ENCODE peak calls at places on chromosomes 2 and 18, in four cellular contexts. K, V, O and X are unnamed samples.

GRCh38 chr2:127146820-127147502 is 40.0 kb upstream of the BIN1 start:
- DNase-seq in V (no peak), O (peak; percentile 44), K (no peak), X (peak; percentile 95)

GRCh38 chr2:162243305-162243693 is at the start of gene FAP:
- DNase-seq in K (peak; percentile 22), V (no peak), O (peak; percentile 95), X (no peak)

GRCh38 chr2:240462073-240462703 is 26.7 kb downstream of the GPC1 start:
- DNase-seq in O (no peak), K (peak; percentile 5), V (peak; percentile 6), X (peak; percentile 1)

GRCh38 chr2:179486969-179487752 is 222.5 kb upstream of the SESTD1 start:
- DNase-seq in V (no peak), O (no peak), K (no peak), X (no peak)

GRCh38 chr2:48170281-48170680 is 264.0 kb upstream of the FBXO11 start:
- DNase-seq in O (peak; percentile 69), K (no peak), V (no peak), X (no peak)

GRCh38 chr2:220533485-220533884 is 906.1 kb downstream of the SLC4A3 start:
- DNase-seq in V (no peak), O (peak; percentile 57), K (no peak), X (no peak)

GRCh38 chr18:10170375-10170774 is 256.6 kb downstream of the VAPA start:
- DNase-seq in O (no peak), V (no peak), K (no peak), X (no peak)

GRCh38 chr18:51153659-51154371 is 43.7 kb downstream of the MEX3C start:
- DNase-seq in O (no peak), K (no peak), V (no peak), X (no peak)

GRCh38 chr2:215420471-215420935 is 15.4 kb downstream of the FN1 start:
- DNase-seq in O (no peak), V (no peak), K (no peak), X (no peak)

DNA sequence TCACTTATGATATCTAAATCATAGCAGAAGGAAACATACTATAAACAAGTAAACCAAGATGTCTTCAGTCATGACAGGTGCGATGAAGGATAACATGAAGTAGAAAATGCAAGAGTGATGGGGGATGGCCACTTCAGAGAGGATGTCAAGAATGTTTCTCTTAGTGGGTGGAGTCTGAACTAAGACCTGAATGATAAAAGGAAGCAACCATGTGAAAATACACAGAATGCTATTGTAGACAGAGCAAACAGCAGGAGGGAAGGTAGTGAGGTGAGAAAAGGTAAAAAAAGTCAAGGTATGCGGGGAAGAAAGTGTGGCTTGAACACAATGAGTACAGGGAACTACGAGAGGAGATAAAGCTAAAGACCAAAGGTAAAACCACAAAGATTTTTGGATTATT is 341.6 kb downstream of the FBXO15 start:
- DNase-seq in K (no peak), O (no peak), V (no peak), X (no peak)
- H3K27ac ChIP-seq in K (no peak overlapping the region), O (no peak overlapping the region), V (no peak overlapping the region), X (no peak overlapping the region)

GRCh38 chr18:60826346-60826745 is 453.8 kb upstream of the MC4R start:
- DNase-seq in K (no peak), V (no peak), O (no peak), X (no peak)
- TF ChIP-seq CTCF in K (no peak), V (no peak), O (no peak), X (no peak)

DNA sequence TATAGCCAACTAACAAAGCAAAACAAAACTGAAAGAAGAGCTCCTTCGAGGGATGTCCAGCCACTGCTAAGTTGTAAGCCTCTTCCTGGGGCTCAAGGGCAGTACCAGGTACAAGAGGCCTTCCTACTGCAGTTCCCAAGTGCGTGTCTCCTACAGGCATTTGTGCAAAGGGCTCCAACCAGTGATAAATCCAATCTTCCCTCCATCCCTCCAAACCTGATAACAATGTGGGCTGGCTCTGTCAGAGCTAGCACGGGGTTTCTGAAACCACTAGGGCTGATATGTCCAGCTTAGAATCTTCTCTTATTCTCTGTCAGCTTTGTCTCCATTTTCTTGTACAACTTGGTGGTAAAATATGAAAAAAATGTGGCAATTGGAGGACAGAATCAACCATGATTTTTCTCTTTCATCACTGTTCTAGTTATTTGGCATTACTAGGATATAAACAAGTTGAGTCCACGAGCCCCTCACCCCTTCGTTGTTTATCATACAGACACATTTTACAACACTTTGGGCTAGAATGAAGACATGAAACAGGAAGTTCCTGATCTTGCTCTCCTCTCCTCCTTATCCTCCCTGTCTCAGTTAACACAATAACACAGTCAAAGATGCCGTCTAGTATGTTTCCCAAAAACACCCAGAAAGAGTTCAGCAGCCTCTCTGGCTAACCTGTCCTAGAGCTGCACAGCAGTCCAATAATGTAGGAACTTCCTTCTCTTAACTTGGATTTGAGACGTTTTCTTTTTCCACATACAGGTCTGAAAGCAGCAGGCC is 35.4 kb upstream of the WIPF1 start:
- DNase-seq in V (no peak), O (no peak), K (no peak), X (no peak)
- TF ChIP-seq POLR2A in V (no peak), O (no peak), K (no peak), X (no peak)

DNA sequence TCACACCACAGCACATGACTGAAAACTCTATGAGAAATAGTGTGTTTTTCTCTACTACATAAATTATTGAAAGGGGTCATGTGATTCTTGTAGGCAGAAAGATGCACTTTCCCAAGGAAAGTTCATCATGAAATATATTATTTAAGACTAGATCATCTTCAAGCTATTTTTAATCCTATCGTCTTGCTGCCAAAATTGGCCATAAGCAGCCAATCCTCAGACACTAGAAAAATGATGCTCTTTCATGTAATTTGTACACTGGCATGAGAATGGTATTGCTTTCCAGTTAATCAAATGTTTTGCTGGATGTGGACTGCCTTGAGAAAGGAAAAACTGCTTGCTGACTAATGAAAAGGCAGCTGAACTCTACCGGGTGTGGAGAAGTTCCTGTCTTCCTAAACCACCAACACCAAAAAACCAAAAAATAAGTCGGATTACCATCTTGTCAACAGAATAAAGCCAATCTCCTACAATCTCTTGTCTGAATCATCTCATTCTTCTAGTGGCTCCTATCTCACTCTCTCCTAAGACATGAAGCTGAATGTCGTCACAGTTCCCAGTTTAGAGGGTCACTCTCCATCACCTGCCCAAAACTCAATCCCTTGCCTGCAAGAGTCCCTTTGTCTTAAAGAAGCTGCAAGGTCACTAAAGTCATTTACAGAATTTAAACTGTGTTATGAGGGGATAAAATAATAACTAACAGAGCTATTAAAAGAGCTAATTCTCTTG is 5.3 kb downstream of the BCL2 start:
- DNase-seq in V (no peak), K (no peak), O (no peak), X (no peak)
- H3K27ac ChIP-seq in V (no peak overlapping the region), K (no peak overlapping the region), O (no peak overlapping the region), X (no peak overlapping the region)

DNA sequence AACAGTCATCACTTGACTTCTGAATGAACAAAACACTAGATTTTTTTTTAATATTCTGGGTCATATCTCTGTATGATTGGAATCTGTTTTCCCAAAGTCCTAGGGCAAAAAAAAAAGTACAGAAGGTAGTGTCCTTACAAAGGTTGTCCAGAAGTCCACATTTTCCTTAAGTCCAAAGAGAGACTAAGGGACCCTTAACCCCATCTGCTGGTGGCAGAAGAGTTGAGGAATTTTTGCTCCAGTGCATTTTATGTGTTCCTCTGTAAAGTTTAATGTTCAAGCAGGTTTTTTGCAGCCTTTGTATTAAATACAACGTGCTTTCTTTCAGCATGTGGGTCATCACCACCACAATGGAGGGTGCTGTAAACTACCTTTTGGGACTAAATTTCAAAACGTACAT is 215.9 kb downstream of the SP3 start:
- DNase-seq in O (peak; percentile 54), K (no peak), V (no peak), X (no peak)
- TF ChIP-seq CTCF in O (peak; percentile 49), K (no peak), V (no peak), X (no peak)

GRCh38 chr2:12170151-12170550 is 423.7 kb downstream of the LPIN1 start:
- DNase-seq in V (no peak), K (no peak), O (peak; percentile 38), X (no peak)

GRCh38 chr2:12167525-12168317 is 421.3 kb downstream of the LPIN1 start:
- DNase-seq in V (no peak), O (no peak), K (no peak), X (no peak)

GRCh38 chr2:12168354-12169059 is 422.1 kb downstream of the LPIN1 start:
- DNase-seq in O (no peak), K (no peak), V (no peak), X (no peak)

GRCh38 chr2:12169060-12169406 is 422.6 kb downstream of the LPIN1 start:
- DNase-seq in O (peak; percentile 82), V (peak; percentile 61), K (peak; percentile 41), X (peak; percentile 24)

DNA sequence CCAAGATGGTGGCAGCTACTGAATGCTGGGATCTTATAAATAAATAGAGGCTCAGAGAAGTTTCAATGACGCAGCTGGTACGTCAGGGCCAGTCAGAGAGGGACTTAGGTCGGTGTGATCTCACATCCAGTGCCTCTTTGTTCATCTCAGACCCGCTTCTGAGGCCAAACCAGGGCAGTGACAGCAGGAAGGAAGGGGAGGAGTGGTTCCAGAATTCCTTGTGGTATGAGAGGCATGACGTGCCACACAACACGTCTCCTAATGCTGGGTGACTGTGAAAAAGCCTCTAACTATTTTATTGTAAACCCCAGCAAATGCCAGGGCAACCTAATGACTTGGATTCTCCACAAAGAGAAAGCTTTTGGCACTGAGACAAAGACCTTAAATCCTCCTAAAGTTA is 423.3 kb downstream of the LPIN1 start:
- DNase-seq in K (peak; percentile 69), V (peak; percentile 63), O (peak; percentile 90), X (peak; percentile 15)
- TF ChIP-seq POLR2A in K (no peak), V (no peak), O (no peak), X (no peak)

GRCh38 chr2:198073253-198073652 is 268.9 kb downstream of the PLCL1 start:
- DNase-seq in O (no peak), V (no peak), K (no peak), X (no peak)

GRCh38 chr2:198077477-198077876 is 273.1 kb downstream of the PLCL1 start:
- DNase-seq in O (no peak), K (no peak), V (no peak), X (no peak)

DNA sequence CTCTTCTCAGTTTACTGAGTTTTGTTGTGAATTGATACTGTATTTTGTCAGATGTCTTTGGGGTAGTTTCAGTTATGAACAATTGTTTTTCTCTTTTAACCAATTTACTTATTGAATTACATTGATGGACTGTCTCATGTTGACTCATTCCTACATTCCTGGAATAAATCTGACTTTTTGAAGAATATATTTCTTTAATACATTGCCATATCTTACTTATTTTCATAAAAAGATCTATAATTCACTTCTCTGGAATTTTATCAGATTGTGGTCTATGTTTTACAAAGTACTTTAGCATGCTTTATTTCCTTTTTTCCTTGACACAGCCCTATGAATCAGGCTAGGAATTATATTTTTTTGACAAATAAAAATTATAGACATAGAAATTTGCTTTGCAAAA is 268.3 kb downstream of the PLCL1 start:
- DNase-seq in K (no peak), V (no peak), O (no peak), X (no peak)
- H3K27ac ChIP-seq in K (no peak overlapping the region), V (no peak overlapping the region), O (no peak overlapping the region), X (no peak overlapping the region)